ENCODE peak calls at places on chromosomes 13 and 19, in nine cellular contexts. One of them, this sample, is unnamed. For H3K27me3, the result is how much of the 10 kb centered on the place peaks cover.

GRCh38 chr19:2424686-2425621 is 2.4 kb downstream of the TIMM13 start:
- DNase-seq in lung: no peak
- DNase-seq in HepG2: no peak
- DNase-seq in prostate gland: no peak
- DNase-seq in GM06990: no peak
- DNase-seq in ovary: peak
- DNase-seq in heart left ventricle: no peak
- DNase-seq in stomach: peak
- DNase-seq in Caco-2: no peak
- DNase-seq in this sample: peak

GRCh38 chr19:45130888-45131615 is 29.7 kb downstream of the NKPD1 start:
- DNase-seq in lung: no peak
- DNase-seq in HepG2: peak
- DNase-seq in prostate gland: peak
- DNase-seq in GM06990: no peak
- DNase-seq in ovary: no peak
- DNase-seq in heart left ventricle: no peak
- DNase-seq in stomach: peak
- DNase-seq in Caco-2: no peak
- DNase-seq in this sample: peak

GRCh38 chr19:11136400-11137101 is 19.0 kb downstream of the SPC24 start:
- DNase-seq in lung: no peak
- DNase-seq in HepG2: no peak
- DNase-seq in prostate gland: no peak
- DNase-seq in GM06990: no peak
- DNase-seq in ovary: no peak
- DNase-seq in heart left ventricle: no peak
- DNase-seq in stomach: no peak
- DNase-seq in Caco-2: no peak
- DNase-seq in this sample: no peak

GRCh38 chr19:3977242-3978143 is 6.6 kb upstream of the DAPK3 start:
- DNase-seq in lung: no peak
- DNase-seq in HepG2: no peak
- DNase-seq in prostate gland: no peak
- DNase-seq in GM06990: no peak
- DNase-seq in ovary: peak
- DNase-seq in heart left ventricle: peak
- DNase-seq in stomach: no peak
- DNase-seq in Caco-2: no peak
- DNase-seq in this sample: no peak

GRCh38 chr19:40141546-40141945 is 49.7 kb upstream of the MAP3K10 start:
- DNase-seq in lung: peak
- DNase-seq in HepG2: no peak
- DNase-seq in prostate gland: no peak
- DNase-seq in GM06990: no peak
- DNase-seq in ovary: no peak
- DNase-seq in heart left ventricle: no peak
- DNase-seq in stomach: no peak
- DNase-seq in Caco-2: no peak
- DNase-seq in this sample: no peak

GRCh38 chr13:34591801-34592454 is 350.1 kb upstream of the NBEA start:
- DNase-seq in lung: no peak
- DNase-seq in HepG2: no peak
- DNase-seq in prostate gland: peak
- DNase-seq in GM06990: no peak
- DNase-seq in ovary: no peak
- DNase-seq in heart left ventricle: peak
- DNase-seq in stomach: no peak
- DNase-seq in Caco-2: no peak
- DNase-seq in this sample: no peak

GRCh38 chr19:29302002-29302928 is 89.3 kb upstream of the UQCRFS1 start:
- DNase-seq in lung: no peak
- DNase-seq in HepG2: no peak
- DNase-seq in prostate gland: no peak
- DNase-seq in GM06990: no peak
- DNase-seq in ovary: no peak
- DNase-seq in heart left ventricle: no peak
- DNase-seq in stomach: no peak
- DNase-seq in Caco-2: no peak
- DNase-seq in this sample: no peak

GRCh38 chr19:45765365-45766292 is 3.4 kb downstream of the SIX5 start:
- DNase-seq in lung: no peak
- DNase-seq in HepG2: no peak
- DNase-seq in prostate gland: no peak
- DNase-seq in GM06990: no peak
- DNase-seq in ovary: peak
- DNase-seq in heart left ventricle: peak
- DNase-seq in stomach: no peak
- DNase-seq in Caco-2: no peak
- DNase-seq in this sample: no peak

GRCh38 chr19:47436712-47437401 is 17.5 kb upstream of the MEIS3 start:
- DNase-seq in lung: peak
- DNase-seq in HepG2: peak
- DNase-seq in prostate gland: peak
- DNase-seq in GM06990: peak
- DNase-seq in ovary: peak
- DNase-seq in heart left ventricle: peak
- DNase-seq in stomach: peak
- DNase-seq in Caco-2: peak
- DNase-seq in this sample: peak

GRCh38 chr19:5972355-5972731 is 5.6 kb downstream of the RANBP3 start:
- DNase-seq in lung: no peak
- DNase-seq in HepG2: no peak
- DNase-seq in prostate gland: no peak
- DNase-seq in GM06990: no peak
- DNase-seq in ovary: no peak
- DNase-seq in heart left ventricle: no peak
- DNase-seq in stomach: no peak
- DNase-seq in Caco-2: no peak
- DNase-seq in this sample: no peak

GRCh38 chr19:52138614-52139290 is 986 bp downstream of the ZNF616 start:
- DNase-seq in lung: no peak
- DNase-seq in HepG2: peak
- DNase-seq in prostate gland: peak
- DNase-seq in GM06990: no peak
- DNase-seq in ovary: peak
- DNase-seq in heart left ventricle: peak
- DNase-seq in stomach: no peak
- DNase-seq in Caco-2: peak
- DNase-seq in this sample: no peak

GRCh38 chr13:80753951-80754350 is 413.0 kb upstream of the SPRY2 start:
- DNase-seq in lung: no peak
- DNase-seq in HepG2: no peak
- DNase-seq in prostate gland: no peak
- DNase-seq in GM06990: no peak
- DNase-seq in ovary: no peak
- DNase-seq in heart left ventricle: no peak
- DNase-seq in stomach: no peak
- DNase-seq in Caco-2: no peak
- DNase-seq in this sample: no peak

GRCh38 chr13:85503797-85504196 is 295.4 kb downstream of the SLITRK6 start:
- DNase-seq in lung: no peak
- DNase-seq in HepG2: no peak
- DNase-seq in prostate gland: peak
- DNase-seq in GM06990: no peak
- DNase-seq in ovary: no peak
- DNase-seq in heart left ventricle: no peak
- DNase-seq in stomach: no peak
- DNase-seq in Caco-2: no peak
- DNase-seq in this sample: no peak

GRCh38 chr19:35141627-35142401 is 1.2 kb upstream of the FXYD7 start:
- DNase-seq in lung: no peak
- DNase-seq in HepG2: no peak
- DNase-seq in prostate gland: no peak
- DNase-seq in GM06990: no peak
- DNase-seq in ovary: peak
- DNase-seq in heart left ventricle: peak
- DNase-seq in stomach: no peak
- DNase-seq in Caco-2: no peak
- DNase-seq in this sample: peak

GRCh38 chr19:35142531-35143230 is 374 bp upstream of the FXYD7 start:
- DNase-seq in lung: no peak
- DNase-seq in HepG2: no peak
- DNase-seq in prostate gland: no peak
- DNase-seq in GM06990: peak
- DNase-seq in ovary: peak
- DNase-seq in heart left ventricle: peak
- DNase-seq in stomach: peak
- DNase-seq in Caco-2: peak
- DNase-seq in this sample: peak

GRCh38 chr19:35139618-35139943 is 957 bp downstream of the FXYD1 start:
- DNase-seq in lung: no peak
- DNase-seq in HepG2: no peak
- DNase-seq in prostate gland: no peak
- DNase-seq in GM06990: no peak
- DNase-seq in ovary: no peak
- DNase-seq in heart left ventricle: no peak
- DNase-seq in stomach: no peak
- DNase-seq in Caco-2: no peak
- DNase-seq in this sample: no peak

GRCh38 chr19:35140207-35140897 is 1.7 kb downstream of the FXYD1 start:
- DNase-seq in lung: no peak
- DNase-seq in HepG2: no peak
- DNase-seq in prostate gland: no peak
- DNase-seq in GM06990: no peak
- DNase-seq in ovary: peak
- DNase-seq in heart left ventricle: no peak
- DNase-seq in stomach: no peak
- DNase-seq in Caco-2: no peak
- DNase-seq in this sample: no peak

GRCh38 chr19:35140898-35141626 is 2.0 kb upstream of the FXYD7 start:
- DNase-seq in lung: peak
- DNase-seq in HepG2: peak
- DNase-seq in prostate gland: peak
- DNase-seq in GM06990: peak
- DNase-seq in ovary: peak
- DNase-seq in heart left ventricle: peak
- DNase-seq in stomach: peak
- DNase-seq in Caco-2: peak
- DNase-seq in this sample: peak
- H3K27me3 ChIP-seq in lung: under half
- H3K27me3 ChIP-seq in HepG2: under half
- H3K27me3 ChIP-seq in prostate gland: under half
- H3K27me3 ChIP-seq in GM06990: under half
- H3K27me3 ChIP-seq in ovary: under half
- H3K27me3 ChIP-seq in heart left ventricle: under half
- H3K27me3 ChIP-seq in stomach: half or more
- H3K27me3 ChIP-seq in Caco-2: under half
- H3K27me3 ChIP-seq in this sample: under half

DNA sequence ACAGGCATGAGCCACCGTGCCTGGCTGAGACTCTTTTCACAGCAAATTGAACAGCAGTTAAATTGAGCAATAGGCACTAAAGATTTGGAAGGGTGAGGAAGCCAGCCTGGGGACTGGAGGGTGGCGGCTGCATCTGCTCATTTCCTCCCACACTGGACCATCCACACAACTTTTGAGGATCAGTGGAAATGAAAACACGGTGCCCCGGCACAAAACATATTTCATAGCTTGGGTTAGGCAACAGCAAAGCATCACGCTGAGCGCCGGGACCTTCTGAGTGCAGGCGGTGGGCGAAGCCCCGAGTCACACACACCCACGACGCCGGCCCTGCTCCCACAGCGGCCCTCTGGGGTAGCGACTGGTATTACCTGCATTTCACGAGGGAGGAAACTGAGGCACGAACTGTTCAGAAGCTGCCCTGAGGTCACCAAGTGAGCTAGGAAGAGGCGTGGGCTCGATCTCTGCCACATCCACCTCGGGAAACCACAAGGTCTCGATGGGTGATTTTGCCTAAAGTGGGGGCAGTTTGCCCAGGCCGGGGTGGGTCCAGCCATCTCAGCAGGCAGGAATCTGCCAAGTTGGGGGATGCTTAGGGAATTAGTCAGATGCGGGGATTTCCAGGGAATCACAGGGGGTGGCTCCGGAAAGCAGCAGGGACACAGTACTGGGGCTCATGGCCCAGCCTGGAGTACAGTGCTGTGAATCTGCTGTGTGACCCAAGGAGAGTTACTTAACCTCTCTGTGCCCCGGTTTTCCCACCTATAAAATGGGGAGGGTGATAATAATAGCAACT is 3.5 kb upstream of the SBNO2 start:
- DNase-seq in lung: no peak
- DNase-seq in HepG2: no peak
- DNase-seq in prostate gland: no peak
- DNase-seq in GM06990: no peak
- DNase-seq in ovary: no peak
- DNase-seq in heart left ventricle: no peak
- DNase-seq in stomach: no peak
- DNase-seq in Caco-2: no peak
- DNase-seq in this sample: no peak
- H3K4me3 ChIP-seq in lung: no peak
- H3K4me3 ChIP-seq in HepG2: no peak
- H3K4me3 ChIP-seq in prostate gland: no peak
- H3K4me3 ChIP-seq in GM06990: no peak
- H3K4me3 ChIP-seq in ovary: no peak
- H3K4me3 ChIP-seq in heart left ventricle: no peak
- H3K4me3 ChIP-seq in stomach: no peak
- H3K4me3 ChIP-seq in Caco-2: no peak
- H3K4me3 ChIP-seq in this sample: no peak

DNA sequence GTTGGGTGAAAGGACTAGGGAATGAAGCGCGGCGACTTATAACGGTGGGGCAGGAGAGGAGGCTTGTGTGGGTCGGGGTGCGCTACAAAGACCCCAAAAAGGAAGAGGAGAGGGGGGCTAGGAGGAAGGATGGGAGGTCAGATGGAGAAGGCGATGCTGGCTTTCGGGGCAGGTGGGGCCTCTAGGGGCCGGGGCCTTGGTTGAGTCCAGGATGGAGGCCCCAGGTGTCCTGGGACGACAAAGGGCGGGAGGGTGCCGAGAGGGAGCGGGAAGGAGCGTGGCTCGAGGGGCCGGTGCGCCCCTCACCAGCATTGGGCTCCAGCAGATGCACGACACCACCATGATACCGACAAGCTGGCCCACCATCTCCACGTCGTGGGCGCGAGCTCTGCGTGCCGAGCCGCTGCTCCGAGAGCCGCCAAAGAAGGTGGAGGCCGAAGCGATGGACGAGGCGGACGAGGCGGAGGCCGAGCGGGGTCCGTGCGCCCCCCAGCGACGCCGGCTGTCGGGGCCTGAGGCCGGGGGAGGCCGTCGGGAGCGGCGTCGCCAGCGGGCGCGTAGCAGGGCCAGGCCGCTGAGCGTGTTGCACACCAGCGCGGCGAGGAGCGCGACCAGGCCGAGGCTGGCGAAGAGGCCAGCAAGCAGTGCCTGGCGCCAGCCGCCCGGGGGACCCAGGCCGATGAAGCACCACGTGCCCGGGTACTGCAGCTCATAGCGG is 1.9 kb downstream of the PTGER1 start:
- DNase-seq in lung: no peak
- DNase-seq in HepG2: no peak
- DNase-seq in prostate gland: no peak
- DNase-seq in GM06990: no peak
- DNase-seq in ovary: no peak
- DNase-seq in heart left ventricle: no peak
- DNase-seq in stomach: no peak
- DNase-seq in Caco-2: no peak
- DNase-seq in this sample: no peak
- TF ChIP-seq CTCF in lung: no peak
- TF ChIP-seq CTCF in HepG2: no peak
- TF ChIP-seq CTCF in prostate gland: no peak
- TF ChIP-seq CTCF in GM06990: no peak
- TF ChIP-seq CTCF in ovary: no peak
- TF ChIP-seq CTCF in heart left ventricle: no peak
- TF ChIP-seq CTCF in stomach: no peak
- TF ChIP-seq CTCF in Caco-2: no peak
- TF ChIP-seq CTCF in this sample: no peak

GRCh38 chr13:78598933-78599332 is 4.4 kb downstream of the POU4F1 start:
- DNase-seq in lung: no peak
- DNase-seq in HepG2: no peak
- DNase-seq in prostate gland: no peak
- DNase-seq in GM06990: no peak
- DNase-seq in ovary: no peak
- DNase-seq in heart left ventricle: no peak
- DNase-seq in stomach: no peak
- DNase-seq in Caco-2: no peak
- DNase-seq in this sample: no peak
- H3K27me3 ChIP-seq in lung: under half
- H3K27me3 ChIP-seq in HepG2: under half
- H3K27me3 ChIP-seq in prostate gland: half or more
- H3K27me3 ChIP-seq in GM06990: under half
- H3K27me3 ChIP-seq in ovary: under half
- H3K27me3 ChIP-seq in heart left ventricle: half or more
- H3K27me3 ChIP-seq in stomach: half or more
- H3K27me3 ChIP-seq in Caco-2: under half
- H3K27me3 ChIP-seq in this sample: half or more

This sample was measured in dorsolateral prefrontal cortex.